ENCODE peak calls at places on chromosomes 1 and 21, in ten cellular contexts. O, C, F, S, T, H, R, I, Q and L are unnamed samples.
A peak's percentile ranks its signal among the peaks of the same experiment; 100 is the strongest.

GRCh38 chr1:243917863-243918565 is 68.0 kb upstream of the AKT3 start:
- ATAC-seq in C (peak; percentile 71), F (peak; percentile 70), S (peak; percentile 67), O (no peak), R (no peak), T (peak; percentile 48), I (peak; percentile 49), H (peak; percentile 48), Q (peak; percentile 29), L (no peak)

GRCh38 chr1:7223334-7224080 is 438.3 kb downstream of the CAMTA1 start:
- ATAC-seq in I (no peak), F (no peak), Q (no peak), T (no peak), H (no peak), O (no peak), C (no peak), R (no peak), S (no peak), L (peak; percentile 61)

GRCh38 chr1:28973850-28974841 is 59.8 kb downstream of the EPB41 start:
- ATAC-seq in H (no peak), C (no peak), O (no peak), T (no peak), S (no peak), Q (no peak), F (no peak), R (no peak), I (no peak), L (no peak)

GRCh38 chr1:186849271-186849671 is 20.5 kb downstream of the PLA2G4A start:
- ATAC-seq in F (peak; percentile 72), H (peak; percentile 99), Q (no peak), I (peak; percentile 78), R (peak; percentile 88), O (no peak), T (peak; percentile 66), C (peak; percentile 67), S (peak; percentile 74), L (peak; percentile 84)

GRCh38 chr1:29811247-29811646 is 574.9 kb downstream of the PTPRU start:
- ATAC-seq in H (no peak), T (peak; percentile 88), C (peak; percentile 69), R (no peak), I (no peak), O (no peak), Q (no peak), S (no peak), F (no peak), L (no peak)

GRCh38 chr21:15221799-15222386 is 157.1 kb upstream of the NRIP1 start:
- ATAC-seq in Q (no peak), H (peak; percentile 96), R (peak; percentile 98), C (peak; percentile 98), S (peak; percentile 95), I (peak; percentile 74), T (peak; percentile 99), F (peak; percentile 89), O (no peak), L (peak; percentile 94)

GRCh38 chr21:31173881-31174555 is 135.7 kb upstream of the KRTAP19-8 start:
- ATAC-seq in T (peak; percentile 95), I (peak; percentile 78), H (peak; percentile 12), Q (no peak), F (peak; percentile 74), S (peak; percentile 64), C (peak; percentile 91), O (peak; percentile 28), R (peak; percentile 82), L (peak; percentile 60)

GRCh38 chr1:218447010-218447689 is 102.0 kb downstream of the TGFB2 start:
- ATAC-seq in R (no peak), T (peak; percentile 92), S (no peak), O (no peak), H (no peak), Q (no peak), C (peak; percentile 67), I (peak; percentile 75), F (no peak), L (no peak)

GRCh38 chr1:115837762-115838421 is 3.0 kb downstream of the NHLH2 start:
- ATAC-seq in R (peak; percentile 27), F (peak; percentile 21), T (no peak), O (no peak), H (no peak), I (no peak), S (peak; percentile 48), Q (no peak), C (no peak), L (peak; percentile 23)

GRCh38 chr1:160999376-160999775 is 21.6 kb downstream of the F11R start:
- ATAC-seq in T (no peak), F (no peak), C (no peak), Q (no peak), O (no peak), H (peak; percentile 76), S (no peak), I (no peak), R (no peak), L (no peak)

GRCh38 chr1:228007054-228007800 is 429 bp downstream of the WNT3A start:
- ATAC-seq in H (no peak), O (no peak), T (no peak), S (peak; percentile 42), Q (no peak), C (no peak), R (peak; percentile 33), F (no peak), I (no peak), L (peak; percentile 18)

GRCh38 chr1:211667065-211667617 is 8.3 kb downstream of the NEK2 start:
- ATAC-seq in F (no peak), I (no peak), R (no peak), H (no peak), S (no peak), T (no peak), C (no peak), O (no peak), Q (no peak), L (no peak)

GRCh38 chr21:44895859-44896258 is 22.4 kb upstream of the PTTG1IP start:
- ATAC-seq in O (no peak), Q (no peak), I (no peak), F (no peak), C (no peak), R (no peak), S (no peak), T (no peak), H (no peak), L (no peak)

GRCh38 chr1:94683886-94684285 is 136.3 kb upstream of the SLC44A3 start:
- ATAC-seq in H (no peak), F (no peak), I (no peak), O (no peak), Q (no peak), S (no peak), C (no peak), R (no peak), T (no peak), L (no peak)

GRCh38 chr1:15523922-15524282 is at the start of gene CASP9:
- ATAC-seq in S (no peak), F (no peak), I (no peak), C (no peak), O (no peak), R (no peak), T (no peak), H (no peak), Q (no peak), L (no peak)

GRCh38 chr21:42164064-42164789 is 54.7 kb upstream of the ABCG1 start:
- ATAC-seq in O (peak; percentile 66), S (peak; percentile 87), F (peak; percentile 91), C (peak; percentile 92), H (peak; percentile 95), R (peak; percentile 87), Q (peak; percentile 95), T (peak; percentile 91), I (peak; percentile 85), L (peak; percentile 60)